ENCODE peak calls at places on chromosomes 12 and 14, in six cellular contexts. W is lung, B is heart right ventricle, L is fibroblast of pulmonary artery, V is H9, O is fibroblast of mammary gland. Z is an unnamed sample.
A peak's percentile ranks its signal among the peaks of the same experiment; 100 is the strongest.

GRCh38 chr14:100653409-100653808 is 66.2 kb upstream of the BEGAIN start:
- DNase-seq in O (no peak), L (no peak), V (peak; percentile 43), B (no peak), W (no peak), Z (no peak)

GRCh38 chr14:63543826-63544320 is 696 bp upstream of the PPP2R5E start:
- DNase-seq in L (no peak), B (no peak), V (no peak), O (no peak), W (no peak), Z (peak; percentile 4)

GRCh38 chr12:1670815-1671268 is 20.0 kb upstream of the ADIPOR2 start:
- DNase-seq in B (no peak), O (no peak), W (no peak), L (no peak), V (peak; percentile 18), Z (peak; percentile 74)

GRCh38 chr14:26867171-26867757 is 269.4 kb upstream of the NOVA1 start:
- DNase-seq in O (peak; percentile 70), L (no peak), B (no peak), V (no peak), W (no peak), Z (peak; percentile 54)

GRCh38 chr12:7090222-7090998 is 1.8 kb downstream of the C1R start:
- DNase-seq in B (no peak), O (peak; percentile 65), W (no peak), L (peak; percentile 24), V (peak; percentile 79), Z (peak; percentile 50)

GRCh38 chr14:54712371-54712998 is 145.6 kb downstream of the SAMD4A start:
- DNase-seq in O (peak; percentile 68), B (no peak), L (peak; percentile 53), W (no peak), V (no peak), Z (no peak)

GRCh38 chr12:115710104-115710564 is 567.4 kb downstream of the MED13L start:
- DNase-seq in W (no peak), L (peak; percentile 64), O (peak; percentile 98), B (peak; percentile 34), V (no peak), Z (peak; percentile 5)

GRCh38 chr12:94616217-94616729 is 34.1 kb downstream of the TMCC3 start:
- DNase-seq in V (peak; percentile 49), O (no peak), B (no peak), W (no peak), L (peak; percentile 13), Z (peak; percentile 90)

GRCh38 chr12:70719672-70720420 is 82.6 kb upstream of the PTPRB start:
- DNase-seq in W (no peak), L (peak; percentile 64), B (peak; percentile 42), V (peak; percentile 79), O (peak; percentile 31), Z (peak; percentile 33)

GRCh38 chr12:337039-337438 is 52.1 kb downstream of the KDM5A start:
- DNase-seq in B (no peak), L (no peak), O (no peak), W (no peak), V (no peak), Z (peak; percentile 30)

GRCh38 chr14:92850492-92850891 is 56.4 kb downstream of the GOLGA5 start:
- DNase-seq in L (peak; percentile 8), V (no peak), W (no peak), B (no peak), O (peak; percentile 30), Z (peak; percentile 36)

GRCh38 chr12:89765959-89766824 is 57.6 kb upstream of the ATP2B1 start:
- DNase-seq in L (no peak), B (no peak), W (no peak), O (no peak), V (no peak), Z (no peak)

GRCh38 chr12:127690161-127690560 is 576.8 kb upstream of the TMEM132C start:
- DNase-seq in B (no peak), L (no peak), W (no peak), O (peak; percentile 5), V (no peak), Z (no peak)

GRCh38 chr14:90700928-90701776 is 115.1 kb downstream of the TTC7B start:
- DNase-seq in W (no peak), L (peak; percentile 18), V (no peak), O (no peak), B (no peak), Z (peak; percentile 47)

GRCh38 chr12:53231859-53232640 is at the start of gene RARG:
- DNase-seq in L (peak; percentile 35), B (no peak), V (peak; percentile 79), O (peak; percentile 22), W (peak; percentile 74), Z (peak; percentile 81)

GRCh38 chr12:43210437-43211197 is 341.4 kb downstream of the ADAMTS20 start:
- DNase-seq in L (peak; percentile 84), O (peak; percentile 94), B (peak; percentile 6), W (no peak), V (no peak), Z (peak; percentile 21)

GRCh38 chr14:91509083-91509877 is 830 bp downstream of the PPP4R3A start:
- DNase-seq in W (peak; percentile 41), O (no peak), L (no peak), B (peak; percentile 20), V (peak; percentile 37), Z (peak; percentile 47)

GRCh38 chr14:61177279-61178225 is 103.6 kb downstream of the TMEM30B start:
- DNase-seq in O (no peak), V (peak; percentile 50), B (no peak), W (no peak), L (no peak), Z (peak; percentile 77)

GRCh38 chr12:34296143-34297041 is 274.1 kb downstream of the ALG10 start:
- DNase-seq in B (no peak), W (no peak), V (no peak), L (no peak), O (no peak), Z (no peak)

GRCh38 chr14:67567654-67568053 is 32.4 kb downstream of the PIGH start:
- DNase-seq in B (no peak), O (no peak), L (no peak), V (no peak), W (no peak), Z (peak; percentile 34)

GRCh38 chr14:104428860-104429259 is 150.7 kb upstream of the C14orf180 start:
- DNase-seq in L (no peak), V (peak; percentile 20), B (no peak), W (no peak), O (no peak), Z (no peak)

GRCh38 chr14:55107766-55108554 is 21.1 kb upstream of the LGALS3 start:
- DNase-seq in B (peak; percentile 91), V (peak; percentile 57), L (peak; percentile 99), O (peak; percentile 99), W (peak; percentile 86), Z (peak; percentile 92)

GRCh38 chr12:104407922-104408321 is 48.8 kb upstream of the CHST11 start:
- DNase-seq in L (peak; percentile 33), V (no peak), B (no peak), O (no peak), W (no peak), Z (no peak)

GRCh38 chr12:104410326-104410725 is 46.4 kb upstream of the CHST11 start:
- DNase-seq in B (no peak), O (peak; percentile 51), W (no peak), V (no peak), L (no peak), Z (no peak)

GRCh38 chr12:104410786-104411185 is 46.0 kb upstream of the CHST11 start:
- DNase-seq in W (no peak), L (peak; percentile 18), B (no peak), O (peak; percentile 78), V (no peak), Z (no peak)

GRCh38 chr12:104402630-104403029 is 54.1 kb upstream of the CHST11 start:
- DNase-seq in W (no peak), V (no peak), L (no peak), O (no peak), B (no peak), Z (no peak)

DNA sequence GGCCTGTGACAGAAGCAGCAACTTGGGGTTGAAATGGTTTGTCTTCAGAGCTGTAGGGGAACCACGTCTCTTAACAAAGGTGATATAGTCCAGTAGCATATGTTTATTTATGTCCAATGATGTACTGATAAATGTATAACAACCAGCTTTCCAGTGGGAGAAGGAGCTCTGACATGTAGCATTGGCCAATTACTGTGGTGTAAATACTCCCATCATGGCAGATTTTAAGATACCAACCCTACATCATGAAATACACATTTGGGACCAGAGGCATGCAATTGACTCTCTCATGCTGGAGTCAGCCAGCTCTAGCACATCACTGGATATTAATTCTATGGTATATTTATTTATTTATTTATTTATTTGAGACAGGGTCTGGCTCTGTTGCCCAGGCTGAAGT is 50.6 kb upstream of the CHST11 start:
- DNase-seq in W (no peak), O (no peak), V (no peak), B (no peak), L (no peak), Z (no peak)
- TF ChIP-seq CTCF in W (no peak), O (no peak), V (no peak), B (no peak), L (no peak), Z (no peak)

DNA sequence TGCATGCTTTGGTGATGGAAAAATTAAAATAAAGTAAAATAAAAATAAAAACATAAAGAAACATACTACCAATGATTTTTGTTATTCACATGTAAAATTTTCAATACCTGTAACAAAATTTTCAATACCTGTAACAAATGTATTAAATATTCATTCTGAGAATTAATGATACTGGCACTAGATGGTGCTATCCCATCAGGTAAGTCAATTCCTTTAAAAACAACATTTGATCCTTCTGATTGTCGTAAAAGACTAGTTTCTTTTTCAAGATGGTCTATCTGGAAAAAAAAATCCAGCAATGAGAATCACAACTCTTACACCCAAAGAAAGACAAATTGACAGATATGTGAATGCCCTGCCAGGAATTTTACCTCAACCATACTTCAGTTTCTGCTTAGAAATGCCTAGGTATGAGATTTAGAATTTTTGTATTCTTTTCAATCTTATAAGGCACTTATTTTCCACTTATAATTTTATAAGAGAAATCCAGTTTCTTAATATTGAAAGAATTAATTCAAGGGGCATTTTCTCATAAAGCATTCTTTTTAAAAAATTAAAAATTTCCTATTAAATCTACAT is 30.7 kb downstream of the CEP290 start:
- DNase-seq in L (peak; percentile 74), V (no peak), O (peak; percentile 70), W (no peak), B (no peak), Z (peak; percentile 70)
- TF ChIP-seq CTCF in L (peak; percentile 42), V (peak; percentile 68), O (peak; percentile 39), W (peak; percentile 18), B (peak; percentile 52), Z (peak; percentile 32)

GRCh38 chr12:109718390-109718789 is 4.8 kb downstream of the FAM222A start:
- DNase-seq in O (no peak), W (no peak), V (peak; percentile 86), B (no peak), L (no peak), Z (no peak)

GRCh38 chr12:109717390-109718357 is 4.0 kb downstream of the FAM222A start:
- DNase-seq in V (no peak), L (no peak), B (no peak), W (no peak), O (no peak), Z (no peak)

GRCh38 chr12:109720152-109720855 is 6.7 kb downstream of the FAM222A start:
- DNase-seq in L (no peak), W (no peak), O (no peak), B (peak; percentile 48), V (no peak), Z (no peak)

GRCh38 chr12:109720856-109721189 is 7.2 kb downstream of the FAM222A start:
- DNase-seq in B (no peak), V (no peak), W (no peak), L (no peak), O (no peak), Z (no peak)

GRCh38 chr12:109719123-109720022 is 5.7 kb downstream of the FAM222A start:
- DNase-seq in L (no peak), B (no peak), W (no peak), V (peak; percentile 79), O (no peak), Z (peak; percentile 21)
- TF ChIP-seq CTCF in L (no peak), B (peak; percentile 9), W (no peak), V (peak; percentile 60), O (peak; percentile 21), Z (peak; percentile 36)

GRCh38 chr12:102543931-102544485 is 63.6 kb upstream of the IGF1 start:
- DNase-seq in V (no peak), O (no peak), B (no peak), W (no peak), L (no peak), Z (no peak)
- TF ChIP-seq CTCF in V (no peak), O (no peak), B (no peak), W (no peak), L (no peak), Z (no peak)